ENCODE peak calls at places on chromosome 16, in four cellular contexts. I, X, E and P are unnamed samples.

GRCh38 chr16:49472598-49472997 is 99.0 kb downstream of the C16orf78 start:
- DNase-seq in E (no peak), I (peak), X (no peak), P (no peak)

GRCh38 chr16:11546522-11547485 is 39.9 kb downstream of the LITAF start:
- DNase-seq in X (peak), I (no peak), E (peak), P (no peak)

GRCh38 chr16:70529051-70529777 is 5.6 kb downstream of the SF3B3 start:
- DNase-seq in X (peak), E (peak), I (peak), P (peak)

GRCh38 chr16:56422896-56423441 is 2.4 kb downstream of the AMFR start:
- DNase-seq in E (no peak), I (no peak), X (no peak), P (no peak)

GRCh38 chr16:72823961-72824490 is 223.9 kb downstream of the ZFHX3 start:
- DNase-seq in E (no peak), X (no peak), I (no peak), P (no peak)

GRCh38 chr16:49969356-49970030 is 55.5 kb upstream of the CNEP1R1 start:
- DNase-seq in X (no peak), E (no peak), I (no peak), P (no peak)

GRCh38 chr16:87638736-87639135 is 36.4 kb downstream of the JPH3 start:
- DNase-seq in E (no peak), I (no peak), X (no peak), P (no peak)

GRCh38 chr16:81492307-81492706 is 47.7 kb downstream of the CMIP start:
- DNase-seq in X (no peak), E (no peak), I (peak), P (no peak)

GRCh38 chr16:70725912-70726828 is 40.3 kb upstream of the MTSS2 start:
- DNase-seq in E (no peak), X (no peak), I (no peak), P (no peak)

GRCh38 chr16:88461291-88462269 is 8.5 kb downstream of the ZFPM1 start:
- DNase-seq in I (peak), X (no peak), E (no peak), P (no peak)

GRCh38 chr16:81814751-81815428 is 35.8 kb downstream of the PLCG2 start:
- DNase-seq in E (no peak), X (no peak), I (no peak), P (no peak)

DNA sequence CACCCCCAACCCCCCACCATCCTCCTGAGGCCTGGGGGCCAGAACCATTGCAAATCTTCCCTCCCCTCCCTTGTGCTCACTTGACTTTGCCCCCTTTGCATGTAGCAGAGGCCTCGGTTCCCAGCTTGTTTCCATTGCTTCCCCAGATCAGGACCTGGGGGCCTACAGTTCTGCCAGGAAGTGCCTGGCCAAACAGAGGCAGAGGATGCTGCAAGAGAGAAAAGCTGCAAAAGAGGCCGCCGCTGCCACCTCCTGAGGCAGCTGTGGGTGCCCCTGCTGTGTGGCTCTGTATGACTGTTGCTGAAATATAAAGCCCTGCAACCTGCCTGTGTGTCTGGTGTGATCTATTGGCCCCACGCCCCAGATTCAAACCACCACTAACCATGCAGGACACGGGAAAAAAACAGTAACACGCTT is 2.3 kb downstream of the NDUFB10 start:
- DNase-seq in X (no peak), E (peak), I (peak), P (no peak)
- H3K4me3 ChIP-seq in X (no peak), E (peak), I (no peak), P (no peak)

GRCh38 chr16:53084141-53084541 is 29.4 kb downstream of the CHD9 start:
- DNase-seq in X (peak), E (no peak), I (no peak), P (no peak)

GRCh38 chr16:53082509-53082908 is 27.7 kb downstream of the CHD9 start:
- DNase-seq in I (no peak), X (no peak), E (no peak), P (no peak)

GRCh38 chr16:53081686-53082407 is 27.1 kb downstream of the CHD9 start:
- DNase-seq in E (no peak), X (no peak), I (no peak), P (no peak)

GRCh38 chr16:53084736-53085538 is 30.1 kb downstream of the CHD9 start:
- DNase-seq in X (no peak), E (no peak), I (no peak), P (no peak)

DNA sequence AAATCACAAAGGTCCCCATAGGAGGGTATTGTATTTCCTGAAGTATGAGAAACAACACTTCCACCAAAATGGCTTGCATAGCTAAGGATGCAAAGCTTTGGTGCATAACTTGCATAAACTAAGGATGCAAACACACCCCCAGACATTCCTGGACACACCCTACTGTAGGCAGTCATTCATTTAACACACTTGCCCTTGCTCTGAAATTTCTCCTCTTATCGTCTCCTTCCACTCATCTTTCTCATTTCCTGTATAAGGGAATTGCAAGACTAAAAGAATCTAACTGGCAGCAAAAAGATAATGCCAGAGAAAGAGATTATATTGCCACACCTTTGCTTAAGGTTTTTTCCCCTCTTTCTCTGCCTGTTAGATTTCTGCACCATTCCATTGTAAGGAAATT is 28.3 kb downstream of the CHD9 start:
- DNase-seq in I (no peak), X (peak), E (peak), P (no peak)
- H3K4me3 ChIP-seq in I (no peak), X (no peak), E (no peak), P (no peak)

GRCh38 chr16:4227040-4227332 is 14.9 kb downstream of the SRL start:
- DNase-seq in X (no peak), E (no peak), I (no peak), P (no peak)

GRCh38 chr16:4233431-4233830 is 8.4 kb downstream of the SRL start:
- DNase-seq in I (peak), X (no peak), E (no peak), P (no peak)

GRCh38 chr16:4231886-4232285 is 10.0 kb downstream of the SRL start:
- DNase-seq in I (peak), E (no peak), X (no peak), P (no peak)

GRCh38 chr16:4231367-4231766 is 10.5 kb downstream of the SRL start:
- DNase-seq in X (no peak), E (no peak), I (peak), P (no peak)

GRCh38 chr16:4232541-4233386 is 9.1 kb downstream of the SRL start:
- DNase-seq in E (no peak), X (no peak), I (peak), P (no peak)
- H3K4me3 ChIP-seq in E (no peak), X (no peak), I (no peak), P (no peak)

DNA sequence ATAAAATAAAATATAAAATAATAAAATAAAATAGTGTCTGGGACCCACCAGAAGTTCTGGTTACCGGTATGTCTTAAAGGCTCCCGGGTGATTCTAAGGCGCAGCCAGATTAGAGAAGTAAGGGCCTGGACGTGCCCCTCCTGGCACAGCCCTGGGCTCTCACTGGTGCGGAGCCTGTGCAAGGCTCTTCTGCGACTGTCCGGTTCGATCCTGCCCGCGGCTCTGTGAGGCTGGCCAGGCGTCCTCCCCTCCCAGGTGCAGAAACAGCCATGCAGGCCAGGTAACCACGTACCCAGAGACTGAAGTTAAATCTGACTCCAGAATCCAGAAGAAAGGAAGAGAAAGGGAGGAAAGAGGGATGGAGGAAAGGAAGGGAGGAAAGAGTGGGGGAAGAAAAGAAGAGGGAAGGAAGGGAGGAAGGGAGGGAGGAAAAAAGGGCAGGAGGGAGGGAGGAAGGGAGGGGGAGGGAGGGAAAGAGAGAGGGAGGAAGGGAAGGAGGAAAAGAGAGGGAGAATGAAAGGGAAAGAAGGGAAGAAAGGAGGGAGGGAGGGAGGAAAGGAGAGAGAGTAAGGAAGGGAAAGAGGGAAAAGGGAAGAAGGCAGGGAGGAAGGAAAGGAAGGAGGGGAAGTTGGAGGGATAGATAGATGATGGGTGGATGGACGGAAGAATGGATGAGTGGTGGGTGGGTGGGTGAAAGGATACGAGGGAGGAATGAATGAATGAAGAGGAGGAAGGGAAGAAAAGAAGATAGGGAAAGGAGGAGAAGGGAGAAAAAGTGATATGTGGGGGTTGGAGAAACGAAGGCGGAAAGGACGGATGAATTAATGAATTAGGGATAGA is 42.3 kb downstream of the C16orf82 start:
- DNase-seq in E (no peak), I (peak), X (no peak), P (no peak)
- H3K4me3 ChIP-seq in E (peak), I (peak), X (no peak), P (peak)

GRCh38 chr16:30187971-30188561 is 4.7 kb downstream of the CORO1A start:
- DNase-seq in X (no peak), E (no peak), I (peak), P (no peak)
- H3K4me3 ChIP-seq in X (no peak), E (no peak), I (no peak), P (no peak)

GRCh38 chr16:48300391-48300856 is 53.1 kb upstream of the ABCC11 start:
- DNase-seq in E (peak), I (no peak), X (peak), P (peak)
- H3K4me3 ChIP-seq in E (no peak), I (no peak), X (no peak), P (no peak)

DNA sequence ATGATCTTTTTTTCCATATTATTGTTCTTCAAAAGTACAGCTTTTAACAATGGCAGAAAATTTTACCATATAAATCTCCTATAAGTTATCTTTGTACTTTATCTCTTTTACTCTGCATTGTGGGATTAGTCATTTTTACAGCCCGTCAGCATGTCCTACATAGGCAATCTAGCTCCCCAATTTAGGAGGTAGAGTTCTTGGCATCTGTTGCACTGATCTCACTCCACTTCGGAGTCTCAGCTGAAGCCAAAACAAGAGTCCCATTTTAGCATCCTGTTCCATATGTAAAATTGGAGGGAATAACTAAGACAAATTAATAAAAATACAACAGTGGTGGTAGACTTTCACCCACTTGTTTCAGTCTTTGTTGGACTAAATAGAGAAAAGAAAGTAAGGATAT is 31.1 kb upstream of the PRSS54 start:
- DNase-seq in I (no peak), E (no peak), X (no peak), P (no peak)
- H3K4me3 ChIP-seq in I (no peak), E (no peak), X (no peak), P (no peak)